ENCODE peak calls at places on chromosomes 12 and 14, in ten cellular contexts. B is lung; K is endothelial cell; L is HT-29; V is AG08396; P is HCEC 1CT; F is T-cell; H is stimulated activated CD4-positive, alpha-beta T cell treated with anti-CD3 and anti-CD28 coated beads, Interleukin-4, amount 100 ng/mL, for 1 hour; X is psoas muscle; A is retina. G is an unnamed sample.

GRCh38 chr12:6224550-6224949 is 24.4 kb downstream of the CD9 start:
- DNase-seq in K (no peak), F (no peak), X (peak; percentile 56), V (no peak), A (no peak), H (no peak), P (no peak), L (no peak), B (no peak), G (no peak)

GRCh38 chr12:53174881-53175491 is 5.5 kb upstream of the ZNF740 start:
- DNase-seq in F (no peak), P (peak; percentile 63), K (no peak), X (no peak), L (peak; percentile 54), V (no peak), A (no peak), B (no peak), H (no peak), G (no peak)

GRCh38 chr12:7498832-7499231 is 4.7 kb downstream of the CD163 start:
- DNase-seq in L (no peak), P (peak; percentile 94), V (peak; percentile 60), A (no peak), B (no peak), H (no peak), K (no peak), X (no peak), F (no peak), G (no peak)

GRCh38 chr12:93145086-93145485 is 216.0 kb upstream of the EEA1 start:
- DNase-seq in H (no peak), L (peak; percentile 48), X (no peak), F (no peak), P (no peak), K (no peak), A (no peak), B (no peak), V (no peak), G (no peak)

GRCh38 chr14:67237591-67237990 is 3.6 kb upstream of the PALS1 start:
- DNase-seq in P (no peak), L (no peak), X (no peak), B (no peak), F (no peak), A (no peak), H (no peak), K (no peak), V (no peak), G (no peak)

GRCh38 chr12:120481022-120481767 is 11.6 kb upstream of the SRSF9 start:
- DNase-seq in X (no peak), P (no peak), L (no peak), A (no peak), K (no peak), H (no peak), V (no peak), B (no peak), F (no peak), G (no peak)

GRCh38 chr14:90853116-90853515 is 36.9 kb upstream of the TTC7B start:
- DNase-seq in H (no peak), B (no peak), P (no peak), K (no peak), A (no peak), L (no peak), V (no peak), F (no peak), X (no peak), G (no peak)

GRCh38 chr14:99733551-99734405 is 49.7 kb downstream of the CYP46A1 start:
- DNase-seq in L (no peak), X (peak; percentile 37), V (no peak), B (no peak), K (peak; percentile 62), A (no peak), H (no peak), F (no peak), P (no peak), G (no peak)

GRCh38 chr12:3655331-3655900 is 97.5 kb downstream of the CRACR2A start:
- DNase-seq in H (no peak), F (no peak), X (no peak), B (no peak), P (peak; percentile 7), V (peak; percentile 51), L (peak; percentile 40), K (peak; percentile 31), A (peak; percentile 60), G (no peak)

GRCh38 chr12:82650627-82651337 is 35.9 kb upstream of the TMTC2 start:
- DNase-seq in L (peak; percentile 94), X (no peak), A (no peak), P (no peak), F (no peak), K (no peak), B (no peak), H (no peak), V (no peak), G (peak; percentile 93)

GRCh38 chr12:41681898-41682297 is 462.8 kb downstream of the GXYLT1 start:
- DNase-seq in P (no peak), V (no peak), K (no peak), A (no peak), F (no peak), B (no peak), H (no peak), L (no peak), X (no peak), G (no peak)

GRCh38 chr12:113725557-113725876 is 240.6 kb downstream of the RBM19 start:
- DNase-seq in B (no peak), A (no peak), L (no peak), F (no peak), H (no peak), X (no peak), P (no peak), K (no peak), V (no peak), G (no peak)

GRCh38 chr12:113766880-113767878 is 198.9 kb downstream of the RBM19 start:
- DNase-seq in A (no peak), K (no peak), X (no peak), V (peak; percentile 88), F (no peak), L (peak; percentile 52), H (no peak), P (peak; percentile 77), B (no peak), G (peak; percentile 10)

GRCh38 chr14:104684449-104684821 is 5.0 kb upstream of the INF2 start:
- DNase-seq in F (no peak), V (no peak), K (no peak), B (no peak), X (no peak), A (no peak), H (no peak), P (no peak), L (no peak), G (no peak)

G was measured in epithelial cell of prostate.